ENCODE peak calls at places on chromosome 5, in seven cellular contexts. E is A549; V is hepatocyte; O is mesenchymal stem cell; J is effector memory CD4-positive, alpha-beta T cell; L is ovary; T is uterus. H is an unnamed sample.
A peak's percentile ranks its signal among the peaks of the same experiment; 100 is the strongest.

GRCh38 chr5:120803282-120803681 is 339.2 kb downstream of the PRR16 start:
- DNase-seq in E (no peak), V (no peak), O (peak; percentile 30), J (no peak), L (no peak), T (no peak), H (no peak)

GRCh38 chr5:89105836-89106235 is 222.9 kb upstream of the MEF2C start:
- DNase-seq in E (no peak), V (no peak), O (no peak), J (no peak), L (no peak), T (no peak), H (no peak)

GRCh38 chr5:98453309-98453708 is 320.2 kb upstream of the RGMB start:
- DNase-seq in E (no peak), V (no peak), O (no peak), J (no peak), L (no peak), T (no peak), H (no peak)

GRCh38 chr5:67182406-67182805 is 14.2 kb downstream of the CD180 start:
- DNase-seq in E (no peak), V (peak; percentile 77), O (peak; percentile 76), J (no peak), L (peak; percentile 61), T (peak; percentile 85), H (no peak)

GRCh38 chr5:1044117-1044516 is 35.5 kb downstream of the NKD2 start:
- DNase-seq in E (no peak), V (no peak), O (no peak), J (no peak), L (no peak), T (no peak), H (no peak)

GRCh38 chr5:126525630-126526245 is 69.3 kb downstream of the ALDH7A1 start:
- DNase-seq in E (no peak), V (no peak), O (no peak), J (no peak), L (peak; percentile 89), T (peak; percentile 87), H (no peak)

GRCh38 chr5:95641803-95642220 is 4.8 kb upstream of the RFESD start:
- DNase-seq in E (no peak), V (peak; percentile 68), O (peak; percentile 29), J (no peak), L (no peak), T (peak; percentile 64), H (no peak)

GRCh38 chr5:169767938-169768337 is 130.9 kb downstream of the DOCK2 start:
- DNase-seq in E (no peak), V (peak; percentile 31), O (no peak), J (no peak), L (no peak), T (no peak), H (no peak)

GRCh38 chr5:2439608-2440007 is 311.9 kb downstream of the IRX2 start:
- DNase-seq in E (no peak), V (no peak), O (no peak), J (no peak), L (no peak), T (no peak), H (no peak)

GRCh38 chr5:119368238-119368630 is 12.4 kb downstream of the TNFAIP8 start:
- DNase-seq in E (no peak), V (no peak), O (no peak), J (peak; percentile 35), L (no peak), T (no peak), H (no peak)

GRCh38 chr5:150180241-150181027 is 9.4 kb upstream of the SLC6A7 start:
- DNase-seq in E (no peak), V (no peak), O (peak; percentile 27), J (no peak), L (peak; percentile 49), T (peak; percentile 64), H (no peak)

GRCh38 chr5:91146221-91146620 is 236.9 kb downstream of the ARRDC3 start:
- DNase-seq in E (no peak), V (no peak), O (no peak), J (no peak), L (no peak), T (no peak), H (no peak)

GRCh38 chr5:137609122-137609521 is 110.0 kb upstream of the SPOCK1 start:
- DNase-seq in E (no peak), V (no peak), O (no peak), J (no peak), L (no peak), T (no peak), H (no peak)

GRCh38 chr5:38396766-38397165 is 138.4 kb downstream of the EGFLAM start:
- DNase-seq in E (no peak), V (no peak), O (no peak), J (no peak), L (no peak), T (no peak), H (no peak)

GRCh38 chr5:36180556-36181350 is 28.8 kb downstream of the SKP2 start:
- DNase-seq in E (no peak), V (no peak), O (no peak), J (no peak), L (no peak), T (no peak), H (no peak)

GRCh38 chr5:170273968-170274710 is 23.4 kb downstream of the LCP2 start:
- DNase-seq in E (peak; percentile 27), V (peak; percentile 58), O (no peak), J (no peak), L (no peak), T (no peak), H (peak; percentile 33)

GRCh38 chr5:172411423-172412111 is 42.8 kb downstream of the SH3PXD2B start:
- DNase-seq in E (no peak), V (peak; percentile 42), O (peak; percentile 74), J (no peak), L (peak; percentile 60), T (peak; percentile 57), H (no peak)

GRCh38 chr5:73284196-73284795 is 111.3 kb downstream of the TMEM174 start:
- DNase-seq in E (no peak), V (no peak), O (no peak), J (no peak), L (no peak), T (no peak), H (no peak)

GRCh38 chr5:76688836-76689235 is 27.1 kb upstream of the F2R start:
- DNase-seq in E (no peak), V (peak; percentile 22), O (peak; percentile 48), J (no peak), L (no peak), T (no peak), H (no peak)

GRCh38 chr5:76303917-76304316 is 99.2 kb upstream of the IQGAP2 start:
- DNase-seq in E (no peak), V (peak; percentile 48), O (no peak), J (peak; percentile 21), L (no peak), T (no peak), H (no peak)

GRCh38 chr5:178282391-178282790 is 49.8 kb upstream of the PHYKPL start:
- DNase-seq in E (no peak), V (no peak), O (no peak), J (no peak), L (no peak), T (no peak), H (no peak)

GRCh38 chr5:176888016-176888864 is 10.9 kb downstream of the HK3 start:
- DNase-seq in E (no peak), V (no peak), O (no peak), J (no peak), L (no peak), T (no peak), H (no peak)

GRCh38 chr5:95053253-95053652 is 231.6 kb downstream of the MCTP1 start:
- DNase-seq in E (no peak), V (no peak), O (no peak), J (no peak), L (no peak), T (no peak), H (no peak)

GRCh38 chr5:5025774-5026406 is 114.2 kb upstream of the ADAMTS16 start:
- DNase-seq in E (no peak), V (no peak), O (no peak), J (no peak), L (no peak), T (no peak), H (no peak)

GRCh38 chr5:105283134-105283533 is 1720.5 kb upstream of the NUDT12 start:
- DNase-seq in E (no peak), V (no peak), O (no peak), J (no peak), L (no peak), T (no peak), H (no peak)

GRCh38 chr5:173629628-173630027 is 13.2 kb upstream of the BOD1 start:
- DNase-seq in E (peak; percentile 43), V (no peak), O (no peak), J (no peak), L (no peak), T (no peak), H (no peak)

GRCh38 chr5:180274695-180275094 is 17.2 kb downstream of the MAPK9 start:
- DNase-seq in E (no peak), V (no peak), O (no peak), J (no peak), L (no peak), T (no peak), H (no peak)
- H3K9me3 ChIP-seq in E (peaks cover 90% of the 10 kb centered on the region), V (peaks cover 24% of the 10 kb centered on the region), O (peaks cover 95% of the 10 kb centered on the region), J (peaks cover 6% of the 10 kb centered on the region), L (peaks cover 19% of the 10 kb centered on the region), T (peaks cover 8% of the 10 kb centered on the region), H (peaks cover 12% of the 10 kb centered on the region)

GRCh38 chr5:153211052-153211451 is 279.4 kb upstream of the GRIA1 start:
- DNase-seq in E (no peak), V (no peak), O (no peak), J (no peak), L (no peak), T (no peak), H (no peak)
- H3K9me3 ChIP-seq in E (no peaks in the 10 kb centered on the region), V (no peaks in the 10 kb centered on the region), O (peaks cover 2% of the 10 kb centered on the region), J (no peaks in the 10 kb centered on the region), L (no peaks in the 10 kb centered on the region), T (no peaks in the 10 kb centered on the region), H (no peaks in the 10 kb centered on the region)

GRCh38 chr5:165079389-165079788 is 1574.0 kb downstream of the MAT2B start:
- DNase-seq in E (no peak), V (no peak), O (no peak), J (no peak), L (no peak), T (no peak), H (no peak)
- H3K9me3 ChIP-seq in E (no peaks in the 10 kb centered on the region), V (no peaks in the 10 kb centered on the region), O (peaks cover 3% of the 10 kb centered on the region), J (no peaks in the 10 kb centered on the region), L (no peaks in the 10 kb centered on the region), T (no peaks in the 10 kb centered on the region), H (no peaks in the 10 kb centered on the region)

DNA sequence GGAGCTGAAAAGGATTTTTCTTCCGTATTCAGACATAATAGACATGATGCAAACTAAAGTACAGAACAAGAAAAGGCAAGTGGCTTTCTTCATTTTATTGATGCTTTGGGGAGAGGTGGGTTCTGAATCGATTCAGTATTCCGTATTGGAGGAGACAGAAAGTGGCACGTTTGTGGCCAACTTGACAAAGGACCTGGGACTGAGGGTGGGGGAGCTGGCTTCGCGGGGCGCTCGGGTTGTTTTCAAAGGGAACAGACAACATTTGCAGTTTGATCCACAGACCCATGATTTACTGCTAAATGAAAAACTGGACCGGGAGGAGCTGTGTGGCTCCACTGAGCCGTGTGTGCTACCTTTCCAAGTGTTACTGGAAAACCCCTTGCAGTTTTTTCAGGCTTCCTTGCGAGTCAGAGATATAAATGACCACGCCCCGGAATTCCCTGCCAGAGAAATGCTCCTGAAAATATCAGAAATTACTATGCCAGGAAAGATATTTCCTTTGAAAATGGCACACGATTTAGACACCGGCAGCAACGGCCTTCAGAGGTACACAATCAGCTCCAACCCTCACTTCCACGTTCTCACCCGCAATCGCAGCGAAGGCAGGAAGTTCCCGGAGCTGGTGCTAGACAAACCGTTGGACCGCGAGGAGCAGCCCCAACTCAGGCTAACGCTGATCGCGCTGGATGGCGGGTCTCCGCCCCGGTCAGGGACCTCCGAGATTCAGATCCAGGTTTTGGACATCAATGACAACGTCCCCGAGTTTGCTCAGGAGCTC is 547 bp downstream of the PCDHB6 start:
- DNase-seq in E (no peak), V (no peak), O (no peak), J (no peak), L (no peak), T (no peak), H (no peak)
- H3K9me3 ChIP-seq in E (peaks cover 7% of the 10 kb centered on the region), V (peaks cover 14% of the 10 kb centered on the region), O (peaks cover 59% of the 10 kb centered on the region), J (no peaks in the 10 kb centered on the region), L (peaks cover 25% of the 10 kb centered on the region), T (peaks cover 40% of the 10 kb centered on the region), H (no peaks in the 10 kb centered on the region)

H was measured in T-helper 17 cell.